ENCODE peak calls at places on chromosomes 11 and 22, in seven cellular contexts. Z is cardiac muscle cell, Y is IMR-90, O is AG04450, H is dorsolateral prefrontal cortex, X is heart right ventricle, T is GM23338. S is an unnamed sample.

GRCh38 chr11:1682225-1682901 is 14.6 kb upstream of the KRTAP5-6 start:
- DNase-seq in Z (no peak), Y (no peak), O (no peak), H (no peak), X (no peak), T (no peak), S (no peak)

GRCh38 chr22:50548046-50548912 is 2.6 kb downstream of the KLHDC7B start:
- DNase-seq in Z (no peak), Y (no peak), O (no peak), H (no peak), X (peak; percentile 29), T (no peak), S (no peak)

GRCh38 chr11:77102246-77103210 is at the start of gene OMP:
- DNase-seq in Z (no peak), Y (no peak), O (no peak), H (no peak), X (peak; percentile 8), T (no peak), S (no peak)

GRCh38 chr11:128720522-128720985 is 26.7 kb downstream of the FLI1 start:
- DNase-seq in Z (peak; percentile 76), Y (no peak), O (no peak), H (no peak), X (no peak), T (peak; percentile 48), S (no peak)

GRCh38 chr11:2086239-2087040 is 52.7 kb downstream of the IGF2 start:
- DNase-seq in Z (no peak), Y (no peak), O (no peak), H (no peak), X (no peak), T (no peak), S (no peak)

GRCh38 chr11:94315664-94316063 is 11.3 kb downstream of the IZUMO1R start:
- DNase-seq in Z (peak; percentile 84), Y (peak; percentile 36), O (peak; percentile 7), H (no peak), X (no peak), T (no peak), S (no peak)

GRCh38 chr11:6545917-6546605 is 49.0 kb downstream of the DNHD1 start:
- DNase-seq in Z (no peak), Y (no peak), O (no peak), H (peak; percentile 28), X (peak; percentile 57), T (no peak), S (no peak)

GRCh38 chr11:44621784-44622183 is 56.3 kb downstream of the CD82 start:
- DNase-seq in Z (no peak), Y (no peak), O (no peak), H (peak; percentile 2), X (no peak), T (no peak), S (no peak)

GRCh38 chr11:129141748-129142475 is 50.2 kb downstream of the ARHGAP32 start:
- DNase-seq in Z (peak; percentile 38), Y (no peak), O (no peak), H (no peak), X (no peak), T (no peak), S (no peak)

GRCh38 chr22:40046126-40046525 is 51.4 kb downstream of the FAM83F start:
- DNase-seq in Z (no peak), Y (no peak), O (no peak), H (no peak), X (no peak), T (no peak), S (no peak)

GRCh38 chr22:29559853-29560252 is 6.3 kb upstream of the THOC5 start:
- DNase-seq in Z (no peak), Y (no peak), O (no peak), H (no peak), X (no peak), T (no peak), S (no peak)

GRCh38 chr11:114060402-114061052 is 1.0 kb downstream of the ZBTB16 start:
- DNase-seq in Z (peak; percentile 41), Y (no peak), O (no peak), H (no peak), X (peak; percentile 59), T (peak; percentile 51), S (peak; percentile 21)

GRCh38 chr11:118339281-118340045 is 3.0 kb downstream of the CD3D start:
- DNase-seq in Z (no peak), Y (no peak), O (no peak), H (no peak), X (no peak), T (no peak), S (no peak)

GRCh38 chr22:34414467-34415440 is 494.5 kb upstream of the LARGE1 start:
- DNase-seq in Z (peak; percentile 1), Y (no peak), O (no peak), H (no peak), X (no peak), T (peak; percentile 98), S (peak; percentile 79)

GRCh38 chr22:37549704-37550059 is 10.6 kb upstream of the CDC42EP1 start:
- DNase-seq in Z (peak; percentile 79), Y (peak; percentile 50), O (no peak), H (peak; percentile 84), X (peak; percentile 63), T (no peak), S (no peak)

GRCh38 chr11:38530226-38530625 is 1932.2 kb upstream of the RAG2 start:
- DNase-seq in Z (no peak), Y (no peak), O (no peak), H (no peak), X (no peak), T (no peak), S (no peak)

DNA sequence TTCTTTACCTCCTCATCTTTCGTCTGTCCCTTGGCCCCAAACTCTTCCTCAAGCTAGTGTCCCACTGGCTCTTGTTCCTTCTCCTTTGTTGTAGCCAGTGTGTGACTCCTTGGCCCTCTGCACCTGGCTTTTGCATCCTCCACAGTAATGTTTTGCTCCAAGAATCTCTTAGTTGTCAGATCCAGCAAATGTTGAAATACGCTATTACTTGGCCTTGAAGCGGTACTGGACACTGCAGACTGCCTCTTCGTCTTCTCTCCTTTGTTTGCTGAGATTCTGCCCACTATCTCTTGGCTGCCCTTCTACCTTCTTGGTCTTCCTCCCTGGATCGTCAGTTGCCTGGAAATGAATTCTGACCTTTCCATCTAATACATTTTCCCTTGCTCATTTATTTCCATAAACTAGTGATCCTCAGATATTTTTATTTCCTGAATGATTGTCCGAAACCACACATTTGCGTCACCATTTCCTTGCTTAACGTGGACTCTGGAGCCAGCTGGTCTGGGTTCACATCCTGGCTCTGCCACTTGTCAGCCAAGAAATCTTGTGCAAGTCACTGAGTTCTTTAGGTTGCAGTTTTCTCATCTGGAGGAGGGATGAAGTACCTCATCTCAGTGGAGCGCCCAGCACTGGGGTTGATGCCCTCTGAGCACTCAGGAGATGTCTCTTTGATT is 113.6 kb downstream of the LDLRAD3 start:
- DNase-seq in Z (peak; percentile 98), Y (no peak), O (no peak), H (no peak), X (no peak), T (no peak), S (no peak)
- H3K27ac ChIP-seq in Z (no peak overlapping the region), Y (no peak overlapping the region), O (peak overlapping the region; percentile 21), H (no peak overlapping the region), X (peak overlapping the region; percentile 39), T (no peak overlapping the region), S (no peak overlapping the region)

GRCh38 chr22:42408276-42408675 is 23.9 kb downstream of the NFAM1 start:
- DNase-seq in Z (no peak), Y (no peak), O (no peak), H (no peak), X (no peak), T (no peak), S (no peak)

GRCh38 chr22:42414565-42415298 is 17.5 kb downstream of the NFAM1 start:
- DNase-seq in Z (peak; percentile 34), Y (no peak), O (no peak), H (no peak), X (no peak), T (no peak), S (no peak)

GRCh38 chr22:42412744-42413220 is 19.4 kb downstream of the NFAM1 start:
- DNase-seq in Z (no peak), Y (no peak), O (no peak), H (peak; percentile 14), X (no peak), T (peak; percentile 75), S (no peak)

GRCh38 chr22:42408815-42409529 is 23.2 kb downstream of the NFAM1 start:
- DNase-seq in Z (no peak), Y (no peak), O (no peak), H (no peak), X (no peak), T (no peak), S (no peak)

DNA sequence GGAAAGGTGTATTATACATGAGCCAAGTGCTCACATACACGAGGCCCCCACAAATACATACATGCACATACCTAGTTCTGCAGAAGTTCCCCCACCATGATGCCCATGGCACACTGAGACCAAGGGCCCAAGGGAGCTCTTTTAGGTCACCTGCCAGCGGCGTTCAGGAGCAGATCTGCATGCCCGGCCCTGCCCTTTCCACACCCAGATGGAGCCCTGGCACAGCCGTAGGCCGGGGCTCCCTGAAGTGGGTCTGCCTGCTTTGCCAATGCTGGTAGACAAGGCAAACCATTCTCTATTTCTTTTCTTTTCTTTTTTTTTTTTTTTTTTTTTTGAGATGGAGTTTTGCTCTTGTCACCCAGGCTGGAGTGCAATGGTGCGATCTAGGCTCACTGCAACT is 21.5 kb downstream of the NFAM1 start:
- DNase-seq in Z (no peak), Y (no peak), O (no peak), H (no peak), X (no peak), T (no peak), S (no peak)
- H3K27me3 ChIP-seq in Z (no peaks in the 10 kb centered on the region), Y (peaks cover 39% of the 10 kb centered on the region), O (peaks cover 35% of the 10 kb centered on the region), H (no peaks in the 10 kb centered on the region), X (no peaks in the 10 kb centered on the region), T (no peaks in the 10 kb centered on the region), S (no peaks in the 10 kb centered on the region)

DNA sequence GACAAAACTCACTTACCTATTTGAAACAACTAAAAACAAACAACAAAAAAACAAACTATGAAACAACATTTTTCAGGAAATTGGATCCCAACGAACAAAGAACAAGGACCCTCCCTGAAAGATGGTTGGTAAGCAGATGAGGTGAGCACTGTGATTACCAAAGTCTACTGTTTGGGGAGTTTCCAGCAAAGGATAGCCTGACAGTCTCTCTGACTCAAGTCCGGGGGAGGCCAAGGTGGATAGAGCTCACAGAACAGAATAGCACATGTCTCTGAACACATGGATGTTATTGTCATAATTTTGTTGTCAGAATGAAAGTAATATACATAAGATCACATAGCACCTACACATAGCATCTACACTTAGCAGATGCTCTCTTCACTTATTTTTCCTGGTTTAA is 501.2 kb upstream of the TENM4 start:
- DNase-seq in Z (no peak), Y (peak; percentile 42), O (no peak), H (no peak), X (no peak), T (no peak), S (no peak)
- H3K27ac ChIP-seq in Z (no peak overlapping the region), Y (no peak overlapping the region), O (no peak overlapping the region), H (no peak overlapping the region), X (no peak overlapping the region), T (no peak overlapping the region), S (no peak overlapping the region)

DNA sequence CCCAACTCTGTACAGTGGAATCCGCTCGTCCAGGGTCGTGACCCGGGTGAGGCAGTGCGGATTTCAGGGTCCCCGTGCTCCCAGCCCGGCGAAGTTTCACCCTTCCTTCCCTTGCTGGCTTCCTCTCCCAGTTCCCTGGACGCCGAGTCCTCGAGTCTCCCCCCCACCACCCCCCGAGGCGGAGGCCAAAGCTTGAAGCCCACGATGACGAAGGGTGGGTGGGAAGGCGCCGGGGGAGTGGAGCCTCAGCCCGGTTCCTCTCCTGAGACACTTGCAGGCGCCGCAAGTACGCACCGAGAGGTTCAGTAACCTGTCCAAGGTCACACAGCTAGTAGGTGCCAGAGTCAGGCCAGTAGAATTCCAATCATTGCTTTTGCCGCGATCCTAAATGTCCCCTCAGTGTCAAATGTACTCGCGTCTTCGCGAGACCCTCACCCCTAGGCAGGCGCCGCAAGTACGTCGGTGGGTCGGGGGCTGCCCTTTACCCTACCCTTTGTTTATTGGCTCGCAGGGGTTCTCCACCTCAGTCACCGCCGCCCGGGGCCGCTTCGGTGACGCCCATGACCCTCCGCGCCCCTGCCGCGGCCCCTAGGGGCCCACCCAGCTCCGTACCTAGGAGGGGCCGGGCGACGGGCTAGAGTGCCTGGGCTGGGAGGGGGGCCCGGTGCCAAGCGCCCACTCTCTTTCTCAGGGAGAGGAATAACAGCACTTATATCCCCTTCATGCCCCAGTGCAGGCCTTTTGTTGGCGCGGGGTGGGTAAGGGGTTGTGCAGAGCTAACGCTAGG is 5.7 kb upstream of the CHRM1 start:
- DNase-seq in Z (no peak), Y (no peak), O (no peak), H (no peak), X (no peak), T (no peak), S (no peak)
- H3K27me3 ChIP-seq in Z (peaks cover 45% of the 10 kb centered on the region), Y (peaks cover 82% of the 10 kb centered on the region), O (peaks cover 65% of the 10 kb centered on the region), H (no peaks in the 10 kb centered on the region), X (peaks cover 60% of the 10 kb centered on the region), T (peaks cover 86% of the 10 kb centered on the region), S (no peaks in the 10 kb centered on the region)

S was measured in WERI-Rb-1.